ENCODE peak calls at places on chromosomes 1 and 21, in ten cellular contexts. T, F, Q, H, V, I, J, C, B and P are unnamed samples.

GRCh38 chr21:38948377-38948776 is 142.6 kb downstream of the ETS2 start:
- DNase-seq in B (no peak), T (no peak), H (no peak), I (no peak), J (peak; percentile 56), Q (no peak), V (no peak), F (no peak), C (no peak), P (no peak)

GRCh38 chr21:35257413-35257812 is 208.3 kb upstream of the RUNX1 start:
- DNase-seq in I (no peak), F (no peak), V (no peak), C (no peak), Q (no peak), J (peak; percentile 54), T (no peak), H (no peak), B (no peak), P (no peak)

GRCh38 chr21:14742119-14742518 is 196.0 kb upstream of the SAMSN1 start:
- DNase-seq in T (no peak), J (no peak), Q (no peak), F (no peak), C (no peak), H (no peak), B (no peak), V (no peak), I (no peak), P (no peak)

GRCh38 chr1:904271-904950 is 19.3 kb upstream of the SAMD11 start:
- DNase-seq in T (peak; percentile 30), B (peak; percentile 87), J (peak; percentile 93), H (peak; percentile 89), V (peak; percentile 63), F (peak; percentile 51), Q (peak; percentile 91), C (peak; percentile 79), I (peak; percentile 95), P (no peak)

GRCh38 chr1:116733466-116734108 is 20.6 kb upstream of the CD2 start:
- DNase-seq in F (no peak), C (no peak), T (no peak), I (no peak), Q (no peak), B (no peak), V (no peak), H (no peak), J (no peak), P (no peak)

GRCh38 chr1:222084996-222085395 is 343.1 kb upstream of the DUSP10 start:
- DNase-seq in B (no peak), F (no peak), Q (no peak), H (no peak), V (no peak), J (peak; percentile 79), C (no peak), T (no peak), I (no peak), P (no peak)

GRCh38 chr1:160161965-160162705 is 10.7 kb downstream of the ATP1A4 start:
- DNase-seq in Q (peak; percentile 41), F (peak; percentile 49), J (peak; percentile 61), V (no peak), T (no peak), B (peak; percentile 80), H (no peak), I (no peak), C (peak; percentile 91), P (no peak)

GRCh38 chr1:167301355-167301754 is 80.7 kb downstream of the POU2F1 start:
- DNase-seq in T (no peak), V (no peak), C (peak; percentile 72), I (no peak), B (peak; percentile 45), F (peak; percentile 11), J (no peak), Q (no peak), H (no peak), P (no peak)

GRCh38 chr1:232059726-232060360 is 433.3 kb downstream of the DISC1 start:
- DNase-seq in T (no peak), V (no peak), H (no peak), B (no peak), Q (no peak), F (peak; percentile 74), C (no peak), I (no peak), J (no peak), P (no peak)

GRCh38 chr1:237303929-237304328 is 261.9 kb downstream of the RYR2 start:
- DNase-seq in C (no peak), T (no peak), B (no peak), J (no peak), H (no peak), F (no peak), I (no peak), V (no peak), Q (no peak), P (no peak)

GRCh38 chr21:31185663-31186062 is 147.4 kb upstream of the KRTAP19-8 start:
- DNase-seq in V (no peak), F (no peak), T (no peak), I (no peak), Q (no peak), B (no peak), C (no peak), H (no peak), J (no peak), P (no peak)

GRCh38 chr1:192539450-192540132 is 36.0 kb upstream of the RGS1 start:
- DNase-seq in Q (no peak), C (peak; percentile 72), F (no peak), V (no peak), I (no peak), B (peak; percentile 63), T (no peak), H (no peak), J (peak; percentile 84), P (no peak)

GRCh38 chr1:116556289-116557006 is 14.4 kb downstream of the CD58 start:
- DNase-seq in T (no peak), Q (no peak), V (peak; percentile 50), I (no peak), F (no peak), B (no peak), C (no peak), H (no peak), J (peak; percentile 80), P (no peak)

GRCh38 chr1:225670356-225670755 is 17.4 kb upstream of the ENAH start:
- DNase-seq in B (no peak), F (no peak), J (no peak), C (no peak), I (no peak), V (no peak), T (no peak), H (no peak), Q (no peak), P (no peak)

GRCh38 chr1:242877229-242877628 is 352.7 kb upstream of the PLD5 start:
- DNase-seq in V (no peak), Q (no peak), B (no peak), T (no peak), F (no peak), H (no peak), J (no peak), I (no peak), C (no peak), P (no peak)

GRCh38 chr1:26994772-26995625 is 1.5 kb downstream of the TRNP1 start:
- DNase-seq in H (no peak), C (peak; percentile 78), T (no peak), J (no peak), Q (no peak), I (no peak), F (peak; percentile 19), V (no peak), B (no peak), P (no peak)

GRCh38 chr1:41855713-41856112 is 63.0 kb downstream of the HIVEP3 start:
- DNase-seq in V (no peak), I (no peak), T (no peak), J (no peak), C (no peak), H (no peak), Q (no peak), F (no peak), B (no peak), P (no peak)